ENCODE peak calls at places on chromosomes 16 and 17, in five cellular contexts. One of them, this sample, is unnamed.

GRCh38 chr16:84461504-84462295 is 42.8 kb downstream of the MEAK7 start:
- DNase-seq in bronchial epithelial cell: no peak
- DNase-seq in heart left ventricle: no peak
- DNase-seq in neural crest cell: no peak
- DNase-seq in dorsolateral prefrontal cortex: no peak
- DNase-seq in this sample: no peak

GRCh38 chr17:4148611-4149308 is 5.8 kb downstream of the CYB5D2 start:
- DNase-seq in bronchial epithelial cell: no peak
- DNase-seq in heart left ventricle: no peak
- DNase-seq in neural crest cell: no peak
- DNase-seq in dorsolateral prefrontal cortex: no peak
- DNase-seq in this sample: no peak

GRCh38 chr17:27980035-27980434 is 62.4 kb upstream of the NLK start:
- DNase-seq in bronchial epithelial cell: peak
- DNase-seq in heart left ventricle: peak
- DNase-seq in neural crest cell: no peak
- DNase-seq in dorsolateral prefrontal cortex: no peak
- DNase-seq in this sample: no peak

GRCh38 chr16:75305364-75306101 is 54.1 kb upstream of the BCAR1 start:
- DNase-seq in bronchial epithelial cell: peak
- DNase-seq in heart left ventricle: peak
- DNase-seq in neural crest cell: no peak
- DNase-seq in dorsolateral prefrontal cortex: peak
- DNase-seq in this sample: no peak

GRCh38 chr16:23385441-23385840 is 67.5 kb downstream of the COG7 start:
- DNase-seq in bronchial epithelial cell: no peak
- DNase-seq in heart left ventricle: no peak
- DNase-seq in neural crest cell: no peak
- DNase-seq in dorsolateral prefrontal cortex: no peak
- DNase-seq in this sample: no peak

GRCh38 chr16:65218348-65218747 is 96.5 kb upstream of the CDH11 start:
- DNase-seq in bronchial epithelial cell: no peak
- DNase-seq in heart left ventricle: no peak
- DNase-seq in neural crest cell: no peak
- DNase-seq in dorsolateral prefrontal cortex: no peak
- DNase-seq in this sample: no peak

GRCh38 chr17:82973456-82974135 is 105.8 kb upstream of the METRNL start:
- DNase-seq in bronchial epithelial cell: no peak
- DNase-seq in heart left ventricle: no peak
- DNase-seq in neural crest cell: no peak
- DNase-seq in dorsolateral prefrontal cortex: no peak
- DNase-seq in this sample: no peak

GRCh38 chr17:62717589-62718342 is 90.3 kb downstream of the MRC2 start:
- DNase-seq in bronchial epithelial cell: no peak
- DNase-seq in heart left ventricle: no peak
- DNase-seq in neural crest cell: no peak
- DNase-seq in dorsolateral prefrontal cortex: no peak
- DNase-seq in this sample: no peak

GRCh38 chr16:20940864-20941634 is 40.5 kb downstream of the LYRM1 start:
- DNase-seq in bronchial epithelial cell: no peak
- DNase-seq in heart left ventricle: no peak
- DNase-seq in neural crest cell: no peak
- DNase-seq in dorsolateral prefrontal cortex: no peak
- DNase-seq in this sample: no peak

GRCh38 chr16:4346205-4346781 is 4.8 kb downstream of the PAM16 start:
- DNase-seq in bronchial epithelial cell: no peak
- DNase-seq in heart left ventricle: no peak
- DNase-seq in neural crest cell: no peak
- DNase-seq in dorsolateral prefrontal cortex: no peak
- DNase-seq in this sample: no peak

GRCh38 chr16:12178251-12178990 is 201.9 kb downstream of the SNX29 start:
- DNase-seq in bronchial epithelial cell: no peak
- DNase-seq in heart left ventricle: peak
- DNase-seq in neural crest cell: no peak
- DNase-seq in dorsolateral prefrontal cortex: peak
- DNase-seq in this sample: no peak

GRCh38 chr17:53142890-53143289 is 679.8 kb upstream of the KIF2B start:
- DNase-seq in bronchial epithelial cell: no peak
- DNase-seq in heart left ventricle: no peak
- DNase-seq in neural crest cell: no peak
- DNase-seq in dorsolateral prefrontal cortex: no peak
- DNase-seq in this sample: no peak

GRCh38 chr16:3553138-3553923 is 23.9 kb downstream of the NLRC3 start:
- DNase-seq in bronchial epithelial cell: no peak
- DNase-seq in heart left ventricle: no peak
- DNase-seq in neural crest cell: no peak
- DNase-seq in dorsolateral prefrontal cortex: no peak
- DNase-seq in this sample: no peak

GRCh38 chr17:69431835-69432234 is 17.3 kb downstream of the MAP2K6 start:
- DNase-seq in bronchial epithelial cell: no peak
- DNase-seq in heart left ventricle: no peak
- DNase-seq in neural crest cell: no peak
- DNase-seq in dorsolateral prefrontal cortex: no peak
- DNase-seq in this sample: no peak

GRCh38 chr17:7214300-7215135 is 5.1 kb downstream of the DLG4 start:
- DNase-seq in bronchial epithelial cell: peak
- DNase-seq in heart left ventricle: peak
- DNase-seq in neural crest cell: peak
- DNase-seq in dorsolateral prefrontal cortex: peak
- DNase-seq in this sample: peak
- TF ChIP-seq CTCF in bronchial epithelial cell: peak
- TF ChIP-seq CTCF in heart left ventricle: peak
- TF ChIP-seq CTCF in neural crest cell: peak
- TF ChIP-seq CTCF in dorsolateral prefrontal cortex: peak
- TF ChIP-seq CTCF in this sample: no peak

DNA sequence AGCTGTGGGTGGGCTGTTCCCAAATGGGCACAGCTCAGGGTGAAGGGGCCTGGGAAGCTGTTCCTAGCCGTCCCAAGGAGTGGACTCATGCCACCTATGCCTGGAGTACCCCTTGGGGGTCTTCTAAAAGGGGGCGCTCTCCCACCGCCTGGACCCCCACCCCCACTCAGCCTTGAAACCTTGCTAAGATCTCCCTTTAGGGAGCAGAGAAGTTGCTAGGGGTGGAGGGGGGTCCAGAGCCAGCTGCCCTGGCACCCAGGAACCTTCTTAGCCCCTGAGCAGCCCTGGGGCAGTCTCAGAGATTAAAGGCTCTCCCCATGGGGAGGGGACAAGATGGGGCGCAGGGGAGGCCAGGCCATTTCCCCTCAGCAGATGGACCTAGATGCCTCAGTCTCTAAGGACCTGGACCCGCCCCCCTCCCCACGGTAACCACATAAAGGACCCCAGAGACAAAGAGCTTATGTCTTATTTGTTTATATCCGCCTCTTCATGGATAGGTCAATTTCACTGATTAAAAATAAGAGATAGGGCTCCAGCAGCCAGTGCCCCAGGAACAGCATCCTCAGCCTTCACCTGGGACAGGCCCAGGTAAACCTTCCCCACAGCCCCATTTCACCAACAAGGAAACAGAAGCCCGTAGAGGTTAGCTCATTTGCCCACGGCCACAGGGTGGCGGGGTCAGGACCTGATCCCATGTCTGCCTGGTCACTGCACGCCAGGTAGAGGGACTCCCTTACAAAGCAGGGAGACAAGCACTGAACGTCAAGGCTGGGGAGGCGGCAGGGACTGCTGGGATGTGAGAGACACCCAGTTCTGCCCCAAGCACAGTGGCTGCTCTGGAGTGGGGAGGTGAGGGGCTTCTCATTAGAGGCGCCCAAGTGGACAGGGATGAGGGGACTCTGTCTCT is 3.4 kb downstream of the MTSS2 start:
- DNase-seq in bronchial epithelial cell: no peak
- DNase-seq in heart left ventricle: peak
- DNase-seq in neural crest cell: no peak
- DNase-seq in dorsolateral prefrontal cortex: no peak
- DNase-seq in this sample: no peak
- TF ChIP-seq CTCF in bronchial epithelial cell: peak
- TF ChIP-seq CTCF in heart left ventricle: no peak
- TF ChIP-seq CTCF in neural crest cell: no peak
- TF ChIP-seq CTCF in dorsolateral prefrontal cortex: no peak
- TF ChIP-seq CTCF in this sample: no peak

GRCh38 chr17:19647697-19648474 is 665 bp upstream of the ALDH3A2 start:
- DNase-seq in bronchial epithelial cell: peak
- DNase-seq in heart left ventricle: peak
- DNase-seq in neural crest cell: no peak
- DNase-seq in dorsolateral prefrontal cortex: peak
- DNase-seq in this sample: peak

GRCh38 chr17:19646788-19647696 is 1.5 kb upstream of the ALDH3A2 start:
- DNase-seq in bronchial epithelial cell: peak
- DNase-seq in heart left ventricle: no peak
- DNase-seq in neural crest cell: no peak
- DNase-seq in dorsolateral prefrontal cortex: no peak
- DNase-seq in this sample: no peak

GRCh38 chr17:19651461-19652238 is 3.1 kb downstream of the ALDH3A2 start:
- DNase-seq in bronchial epithelial cell: peak
- DNase-seq in heart left ventricle: no peak
- DNase-seq in neural crest cell: no peak
- DNase-seq in dorsolateral prefrontal cortex: no peak
- DNase-seq in this sample: no peak

GRCh38 chr17:19650826-19651225 is 2.3 kb downstream of the ALDH3A2 start:
- DNase-seq in bronchial epithelial cell: peak
- DNase-seq in heart left ventricle: no peak
- DNase-seq in neural crest cell: no peak
- DNase-seq in dorsolateral prefrontal cortex: no peak
- DNase-seq in this sample: no peak

GRCh38 chr17:19648475-19649406 is at the start of gene ALDH3A2:
- DNase-seq in bronchial epithelial cell: peak
- DNase-seq in heart left ventricle: peak
- DNase-seq in neural crest cell: peak
- DNase-seq in dorsolateral prefrontal cortex: peak
- DNase-seq in this sample: peak
- TF ChIP-seq CTCF in bronchial epithelial cell: no peak
- TF ChIP-seq CTCF in heart left ventricle: no peak
- TF ChIP-seq CTCF in neural crest cell: no peak
- TF ChIP-seq CTCF in dorsolateral prefrontal cortex: peak
- TF ChIP-seq CTCF in this sample: no peak

GRCh38 chr16:49353650-49354049 is 20.0 kb upstream of the C16orf78 start:
- DNase-seq in bronchial epithelial cell: no peak
- DNase-seq in heart left ventricle: no peak
- DNase-seq in neural crest cell: no peak
- DNase-seq in dorsolateral prefrontal cortex: no peak
- DNase-seq in this sample: no peak

GRCh38 chr16:49354101-49354500 is 19.5 kb upstream of the C16orf78 start:
- DNase-seq in bronchial epithelial cell: no peak
- DNase-seq in heart left ventricle: no peak
- DNase-seq in neural crest cell: no peak
- DNase-seq in dorsolateral prefrontal cortex: no peak
- DNase-seq in this sample: no peak

GRCh38 chr16:49354991-49355390 is 18.6 kb upstream of the C16orf78 start:
- DNase-seq in bronchial epithelial cell: no peak
- DNase-seq in heart left ventricle: no peak
- DNase-seq in neural crest cell: no peak
- DNase-seq in dorsolateral prefrontal cortex: no peak
- DNase-seq in this sample: no peak

GRCh38 chr16:49351119-49351518 is 22.5 kb upstream of the C16orf78 start:
- DNase-seq in bronchial epithelial cell: no peak
- DNase-seq in heart left ventricle: no peak
- DNase-seq in neural crest cell: no peak
- DNase-seq in dorsolateral prefrontal cortex: no peak
- DNase-seq in this sample: no peak

GRCh38 chr16:49352923-49353322 is 20.7 kb upstream of the C16orf78 start:
- DNase-seq in bronchial epithelial cell: no peak
- DNase-seq in heart left ventricle: no peak
- DNase-seq in neural crest cell: no peak
- DNase-seq in dorsolateral prefrontal cortex: no peak
- DNase-seq in this sample: no peak
- TF ChIP-seq CTCF in bronchial epithelial cell: no peak
- TF ChIP-seq CTCF in heart left ventricle: no peak
- TF ChIP-seq CTCF in neural crest cell: peak
- TF ChIP-seq CTCF in dorsolateral prefrontal cortex: no peak
- TF ChIP-seq CTCF in this sample: no peak